ENCODE peak calls at places on chromosomes 4 and X, in five cellular contexts. H is GM18507, R is memory B cell, E is coronary artery, K is EL. W is an unnamed sample.

GRCh38 chr4:87570290-87570689 is 38.0 kb upstream of the DSPP start:
- DNase-seq in E (no peak), H (no peak), K (no peak), R (no peak), W (no peak)

GRCh38 chrX:130125090-130125489 is 14.8 kb upstream of the ELF4 start:
- DNase-seq in E (no peak), H (no peak), K (no peak), R (no peak), W (no peak)

GRCh38 chr4:145887241-145887964 is 51.2 kb downstream of the ZNF827 start:
- DNase-seq in E (no peak), H (no peak), R (no peak), K (peak), W (no peak)

GRCh38 chrX:129647588-129648410 is 7.0 kb downstream of the APLN start:
- DNase-seq in H (no peak), E (peak), R (no peak), K (no peak), W (no peak)

GRCh38 chr4:95614684-95615205 is 66.0 kb upstream of the UNC5C start:
- DNase-seq in R (no peak), E (no peak), K (no peak), H (no peak), W (no peak)

GRCh38 chr4:85967872-85968271 is 392.0 kb downstream of the MAPK10 start:
- DNase-seq in H (no peak), R (no peak), E (no peak), K (peak), W (no peak)

GRCh38 chrX:54198262-54198661 is 15.2 kb upstream of the FAM120C start:
- DNase-seq in R (no peak), K (no peak), E (no peak), H (no peak), W (no peak)

GRCh38 chr4:81905966-81906365 is 434.3 kb upstream of the RASGEF1B start:
- DNase-seq in R (no peak), E (no peak), H (peak), K (no peak), W (no peak)

GRCh38 chrX:107562482-107562881 is 65.8 kb upstream of the PRPS1 start:
- DNase-seq in K (peak), H (no peak), E (no peak), R (no peak), W (no peak)

GRCh38 chr4:16237715-16238114 is 11.4 kb upstream of the TAPT1 start:
- DNase-seq in E (no peak), R (no peak), H (no peak), K (no peak), W (no peak)

GRCh38 chrX:42519666-42520231 is 258.2 kb downstream of the PPP1R2C start:
- DNase-seq in K (peak), H (no peak), E (no peak), R (no peak), W (no peak)

GRCh38 chr4:152110780-152111179 is 350.0 kb upstream of the GATB start:
- DNase-seq in E (no peak), R (no peak), H (no peak), K (no peak), W (no peak)

GRCh38 chr4:86452323-86452995 is 92.6 kb upstream of the MAPK10 start:
- DNase-seq in K (no peak), H (no peak), E (no peak), R (no peak), W (no peak)

GRCh38 chr4:170529760-170530440 is 440.1 kb upstream of the AADAT start:
- DNase-seq in K (peak), H (no peak), E (no peak), R (no peak), W (no peak)

GRCh38 chr4:156837625-156838345 is 133.8 kb downstream of the PDGFC start:
- DNase-seq in H (no peak), R (no peak), E (no peak), K (no peak), W (no peak)

GRCh38 chrX:148577711-148578110 is 77.3 kb downstream of the AFF2 start:
- DNase-seq in R (no peak), H (no peak), E (no peak), K (no peak), W (no peak)

GRCh38 chr4:137623013-137623412 is 90.7 kb upstream of the PCDH18 start:
- DNase-seq in K (no peak), E (no peak), R (no peak), H (no peak), W (no peak)

GRCh38 chr4:165384608-165385007 is 5.8 kb downstream of the CPE start:
- DNase-seq in E (no peak), K (peak), H (no peak), R (no peak), W (no peak)

GRCh38 chr4:38745881-38746280 is 36.9 kb downstream of the TLR10 start:
- DNase-seq in K (no peak), R (no peak), E (no peak), H (no peak), W (no peak)

GRCh38 chr4:68369474-68369805 is 19.6 kb upstream of the YTHDC1 start:
- DNase-seq in R (no peak), K (peak), E (no peak), H (no peak), W (no peak)

W was measured in GM12892.